ENCODE peak calls at places on chromosomes 6 and 20, in eight cellular contexts. One of them, this sample, is unnamed.

GRCh38 chr20:6483727-6484126 is 283.8 kb upstream of the BMP2 start:
- DNase-seq in activated CD4-positive, alpha-beta T cell treated with anti-CD3 and anti-CD28 coated beads for 1 hour: no peak
- DNase-seq in A172: no peak
- DNase-seq in Kasumi-1: no peak
- DNase-seq in EH: no peak
- DNase-seq in left lung: no peak
- DNase-seq in NCI-H748 treated with DMSO at 0.1 percent for 48 hours: no peak
- DNase-seq in lung: no peak
- DNase-seq in this sample: no peak

GRCh38 chr20:61757678-61758555 is 307.8 kb downstream of the TAF4 start:
- DNase-seq in left lung: peak
- DNase-seq in NCI-H748 treated with DMSO at 0.1 percent for 48 hours: no peak
- DNase-seq in A172: no peak
- DNase-seq in EH: peak
- DNase-seq in activated CD4-positive, alpha-beta T cell treated with anti-CD3 and anti-CD28 coated beads for 1 hour: no peak
- DNase-seq in Kasumi-1: no peak
- DNase-seq in lung: no peak
- DNase-seq in this sample: no peak

GRCh38 chr20:38130687-38131587 is 34.1 kb downstream of the TGM2 start:
- DNase-seq in A172: no peak
- DNase-seq in EH: no peak
- DNase-seq in lung: no peak
- DNase-seq in Kasumi-1: no peak
- DNase-seq in activated CD4-positive, alpha-beta T cell treated with anti-CD3 and anti-CD28 coated beads for 1 hour: no peak
- DNase-seq in NCI-H748 treated with DMSO at 0.1 percent for 48 hours: no peak
- DNase-seq in left lung: no peak
- DNase-seq in this sample: no peak

GRCh38 chr6:162099685-162100084 is 627.9 kb downstream of the PRKN start:
- DNase-seq in EH: no peak
- DNase-seq in lung: peak
- DNase-seq in left lung: peak
- DNase-seq in NCI-H748 treated with DMSO at 0.1 percent for 48 hours: no peak
- DNase-seq in A172: peak
- DNase-seq in Kasumi-1: peak
- DNase-seq in activated CD4-positive, alpha-beta T cell treated with anti-CD3 and anti-CD28 coated beads for 1 hour: no peak
- DNase-seq in this sample: no peak

GRCh38 chr6:131023834-131024504 is 39.1 kb downstream of the EPB41L2 start:
- DNase-seq in A172: peak
- DNase-seq in left lung: no peak
- DNase-seq in activated CD4-positive, alpha-beta T cell treated with anti-CD3 and anti-CD28 coated beads for 1 hour: no peak
- DNase-seq in Kasumi-1: no peak
- DNase-seq in NCI-H748 treated with DMSO at 0.1 percent for 48 hours: no peak
- DNase-seq in EH: peak
- DNase-seq in lung: no peak
- DNase-seq in this sample: no peak

GRCh38 chr6:105209950-105210706 is 30.3 kb upstream of the POPDC3 start:
- DNase-seq in lung: no peak
- DNase-seq in left lung: no peak
- DNase-seq in EH: peak
- DNase-seq in A172: peak
- DNase-seq in Kasumi-1: no peak
- DNase-seq in NCI-H748 treated with DMSO at 0.1 percent for 48 hours: no peak
- DNase-seq in activated CD4-positive, alpha-beta T cell treated with anti-CD3 and anti-CD28 coated beads for 1 hour: no peak
- DNase-seq in this sample: no peak

GRCh38 chr20:42795399-42795798 is 394.3 kb downstream of the PTPRT start:
- DNase-seq in EH: no peak
- DNase-seq in lung: no peak
- DNase-seq in left lung: no peak
- DNase-seq in A172: no peak
- DNase-seq in Kasumi-1: no peak
- DNase-seq in NCI-H748 treated with DMSO at 0.1 percent for 48 hours: peak
- DNase-seq in activated CD4-positive, alpha-beta T cell treated with anti-CD3 and anti-CD28 coated beads for 1 hour: no peak
- DNase-seq in this sample: no peak

GRCh38 chr6:146997062-146997461 is 207.2 kb upstream of the STXBP5 start:
- DNase-seq in A172: peak
- DNase-seq in lung: no peak
- DNase-seq in NCI-H748 treated with DMSO at 0.1 percent for 48 hours: no peak
- DNase-seq in activated CD4-positive, alpha-beta T cell treated with anti-CD3 and anti-CD28 coated beads for 1 hour: no peak
- DNase-seq in Kasumi-1: no peak
- DNase-seq in left lung: no peak
- DNase-seq in EH: peak
- DNase-seq in this sample: no peak

GRCh38 chr6:160967351-160967750 is 24.2 kb upstream of the MAP3K4 start:
- DNase-seq in NCI-H748 treated with DMSO at 0.1 percent for 48 hours: no peak
- DNase-seq in left lung: no peak
- DNase-seq in EH: no peak
- DNase-seq in Kasumi-1: no peak
- DNase-seq in activated CD4-positive, alpha-beta T cell treated with anti-CD3 and anti-CD28 coated beads for 1 hour: no peak
- DNase-seq in A172: no peak
- DNase-seq in lung: no peak
- DNase-seq in this sample: no peak

GRCh38 chr6:2632368-2632767 is 118.4 kb downstream of the MYLK4 start:
- DNase-seq in left lung: no peak
- DNase-seq in activated CD4-positive, alpha-beta T cell treated with anti-CD3 and anti-CD28 coated beads for 1 hour: no peak
- DNase-seq in EH: peak
- DNase-seq in lung: no peak
- DNase-seq in A172: peak
- DNase-seq in Kasumi-1: no peak
- DNase-seq in NCI-H748 treated with DMSO at 0.1 percent for 48 hours: no peak
- DNase-seq in this sample: no peak

GRCh38 chr6:7841781-7842468 is 68.7 kb downstream of the TXNDC5 start:
- DNase-seq in EH: peak
- DNase-seq in A172: no peak
- DNase-seq in left lung: no peak
- DNase-seq in activated CD4-positive, alpha-beta T cell treated with anti-CD3 and anti-CD28 coated beads for 1 hour: no peak
- DNase-seq in Kasumi-1: no peak
- DNase-seq in NCI-H748 treated with DMSO at 0.1 percent for 48 hours: no peak
- DNase-seq in lung: no peak
- DNase-seq in this sample: no peak

GRCh38 chr6:107493158-107494057 is 3.5 kb downstream of the SOBP start:
- DNase-seq in left lung: no peak
- DNase-seq in Kasumi-1: no peak
- DNase-seq in NCI-H748 treated with DMSO at 0.1 percent for 48 hours: peak
- DNase-seq in A172: no peak
- DNase-seq in activated CD4-positive, alpha-beta T cell treated with anti-CD3 and anti-CD28 coated beads for 1 hour: no peak
- DNase-seq in lung: no peak
- DNase-seq in EH: no peak
- DNase-seq in this sample: no peak

GRCh38 chr20:9270831-9271230 is 201.9 kb downstream of the PLCB4 start:
- DNase-seq in NCI-H748 treated with DMSO at 0.1 percent for 48 hours: no peak
- DNase-seq in lung: no peak
- DNase-seq in EH: peak
- DNase-seq in activated CD4-positive, alpha-beta T cell treated with anti-CD3 and anti-CD28 coated beads for 1 hour: no peak
- DNase-seq in A172: no peak
- DNase-seq in left lung: no peak
- DNase-seq in Kasumi-1: no peak
- DNase-seq in this sample: no peak

GRCh38 chr6:106119991-106120390 is 33.9 kb downstream of the PRDM1 start:
- DNase-seq in NCI-H748 treated with DMSO at 0.1 percent for 48 hours: no peak
- DNase-seq in EH: no peak
- DNase-seq in left lung: no peak
- DNase-seq in A172: no peak
- DNase-seq in Kasumi-1: no peak
- DNase-seq in activated CD4-positive, alpha-beta T cell treated with anti-CD3 and anti-CD28 coated beads for 1 hour: no peak
- DNase-seq in lung: no peak
- DNase-seq in this sample: no peak

GRCh38 chr6:14552891-14553290 is 435.3 kb downstream of the CD83 start:
- DNase-seq in activated CD4-positive, alpha-beta T cell treated with anti-CD3 and anti-CD28 coated beads for 1 hour: no peak
- DNase-seq in NCI-H748 treated with DMSO at 0.1 percent for 48 hours: no peak
- DNase-seq in left lung: no peak
- DNase-seq in Kasumi-1: no peak
- DNase-seq in EH: no peak
- DNase-seq in lung: no peak
- DNase-seq in A172: no peak
- DNase-seq in this sample: no peak

GRCh38 chr6:100230976-100231316 is 233.8 kb downstream of the SIM1 start:
- DNase-seq in left lung: no peak
- DNase-seq in A172: no peak
- DNase-seq in activated CD4-positive, alpha-beta T cell treated with anti-CD3 and anti-CD28 coated beads for 1 hour: no peak
- DNase-seq in EH: peak
- DNase-seq in lung: no peak
- DNase-seq in NCI-H748 treated with DMSO at 0.1 percent for 48 hours: no peak
- DNase-seq in Kasumi-1: no peak
- DNase-seq in this sample: no peak

GRCh38 chr20:9978395-9979004 is 56.3 kb upstream of the ANKEF1 start:
- DNase-seq in lung: no peak
- DNase-seq in EH: peak
- DNase-seq in Kasumi-1: peak
- DNase-seq in activated CD4-positive, alpha-beta T cell treated with anti-CD3 and anti-CD28 coated beads for 1 hour: no peak
- DNase-seq in A172: peak
- DNase-seq in left lung: no peak
- DNase-seq in NCI-H748 treated with DMSO at 0.1 percent for 48 hours: peak
- DNase-seq in this sample: no peak

GRCh38 chr20:62769346-62770071 is 26.8 kb upstream of the MRGBP start:
- DNase-seq in lung: no peak
- DNase-seq in Kasumi-1: no peak
- DNase-seq in A172: no peak
- DNase-seq in activated CD4-positive, alpha-beta T cell treated with anti-CD3 and anti-CD28 coated beads for 1 hour: no peak
- DNase-seq in NCI-H748 treated with DMSO at 0.1 percent for 48 hours: no peak
- DNase-seq in left lung: no peak
- DNase-seq in EH: no peak
- DNase-seq in this sample: no peak

GRCh38 chr6:109393882-109394281 is 11.6 kb upstream of the CD164 start:
- DNase-seq in Kasumi-1: no peak
- DNase-seq in EH: peak
- DNase-seq in NCI-H748 treated with DMSO at 0.1 percent for 48 hours: no peak
- DNase-seq in activated CD4-positive, alpha-beta T cell treated with anti-CD3 and anti-CD28 coated beads for 1 hour: no peak
- DNase-seq in left lung: no peak
- DNase-seq in lung: no peak
- DNase-seq in A172: no peak
- DNase-seq in this sample: no peak

GRCh38 chr6:36679043-36679821 is 718 bp downstream of the CDKN1A start:
- DNase-seq in NCI-H748 treated with DMSO at 0.1 percent for 48 hours: peak
- DNase-seq in activated CD4-positive, alpha-beta T cell treated with anti-CD3 and anti-CD28 coated beads for 1 hour: no peak
- DNase-seq in lung: peak
- DNase-seq in A172: peak
- DNase-seq in left lung: peak
- DNase-seq in EH: peak
- DNase-seq in Kasumi-1: no peak
- DNase-seq in this sample: peak

GRCh38 chr6:120608826-120609225 is 725.5 kb downstream of the TBC1D32 start:
- DNase-seq in A172: peak
- DNase-seq in left lung: no peak
- DNase-seq in lung: no peak
- DNase-seq in Kasumi-1: peak
- DNase-seq in EH: no peak
- DNase-seq in NCI-H748 treated with DMSO at 0.1 percent for 48 hours: no peak
- DNase-seq in activated CD4-positive, alpha-beta T cell treated with anti-CD3 and anti-CD28 coated beads for 1 hour: no peak
- DNase-seq in this sample: no peak

GRCh38 chr20:25277941-25278521 is 30.1 kb downstream of the PYGB start:
- DNase-seq in Kasumi-1: no peak
- DNase-seq in A172: no peak
- DNase-seq in lung: no peak
- DNase-seq in activated CD4-positive, alpha-beta T cell treated with anti-CD3 and anti-CD28 coated beads for 1 hour: no peak
- DNase-seq in NCI-H748 treated with DMSO at 0.1 percent for 48 hours: no peak
- DNase-seq in EH: no peak
- DNase-seq in left lung: peak
- DNase-seq in this sample: peak

GRCh38 chr20:3407426-3408250 is at the start of gene DNAAF9:
- DNase-seq in A172: peak
- DNase-seq in activated CD4-positive, alpha-beta T cell treated with anti-CD3 and anti-CD28 coated beads for 1 hour: peak
- DNase-seq in Kasumi-1: peak
- DNase-seq in lung: peak
- DNase-seq in NCI-H748 treated with DMSO at 0.1 percent for 48 hours: peak
- DNase-seq in EH: peak
- DNase-seq in left lung: peak
- DNase-seq in this sample: peak

GRCh38 chr6:117206951-117207687 is 58.2 kb upstream of the VGLL2 start:
- DNase-seq in Kasumi-1: no peak
- DNase-seq in lung: no peak
- DNase-seq in left lung: no peak
- DNase-seq in activated CD4-positive, alpha-beta T cell treated with anti-CD3 and anti-CD28 coated beads for 1 hour: no peak
- DNase-seq in EH: no peak
- DNase-seq in NCI-H748 treated with DMSO at 0.1 percent for 48 hours: no peak
- DNase-seq in A172: peak
- DNase-seq in this sample: no peak

GRCh38 chr6:130037207-130037811 is 18.9 kb downstream of the L3MBTL3 start:
- DNase-seq in lung: no peak
- DNase-seq in A172: no peak
- DNase-seq in activated CD4-positive, alpha-beta T cell treated with anti-CD3 and anti-CD28 coated beads for 1 hour: no peak
- DNase-seq in left lung: no peak
- DNase-seq in Kasumi-1: peak
- DNase-seq in EH: no peak
- DNase-seq in NCI-H748 treated with DMSO at 0.1 percent for 48 hours: no peak
- DNase-seq in this sample: no peak

GRCh38 chr6:168499045-168499650 is 58.2 kb downstream of the SMOC2 start:
- DNase-seq in activated CD4-positive, alpha-beta T cell treated with anti-CD3 and anti-CD28 coated beads for 1 hour: no peak
- DNase-seq in NCI-H748 treated with DMSO at 0.1 percent for 48 hours: peak
- DNase-seq in A172: no peak
- DNase-seq in EH: no peak
- DNase-seq in lung: no peak
- DNase-seq in left lung: no peak
- DNase-seq in Kasumi-1: no peak
- DNase-seq in this sample: no peak

GRCh38 chr20:17558154-17558940 is 11.5 kb upstream of the DSTN start:
- DNase-seq in lung: peak
- DNase-seq in left lung: peak
- DNase-seq in NCI-H748 treated with DMSO at 0.1 percent for 48 hours: no peak
- DNase-seq in Kasumi-1: peak
- DNase-seq in A172: peak
- DNase-seq in EH: peak
- DNase-seq in activated CD4-positive, alpha-beta T cell treated with anti-CD3 and anti-CD28 coated beads for 1 hour: no peak
- DNase-seq in this sample: no peak

GRCh38 chr6:29696147-29697129 is 15.5 kb upstream of the ZFP57 start:
- DNase-seq in activated CD4-positive, alpha-beta T cell treated with anti-CD3 and anti-CD28 coated beads for 1 hour: no peak
- DNase-seq in EH: peak
- DNase-seq in lung: no peak
- DNase-seq in A172: no peak
- DNase-seq in Kasumi-1: peak
- DNase-seq in NCI-H748 treated with DMSO at 0.1 percent for 48 hours: no peak
- DNase-seq in left lung: no peak
- DNase-seq in this sample: no peak

GRCh38 chr20:35661013-35661412 is 3.7 kb downstream of the CPNE1 start:
- DNase-seq in Kasumi-1: no peak
- DNase-seq in lung: no peak
- DNase-seq in left lung: no peak
- DNase-seq in activated CD4-positive, alpha-beta T cell treated with anti-CD3 and anti-CD28 coated beads for 1 hour: no peak
- DNase-seq in EH: peak
- DNase-seq in A172: peak
- DNase-seq in NCI-H748 treated with DMSO at 0.1 percent for 48 hours: no peak
- DNase-seq in this sample: no peak

GRCh38 chr6:144305985-144306384 is 20.9 kb downstream of the UTRN start:
- DNase-seq in A172: no peak
- DNase-seq in Kasumi-1: no peak
- DNase-seq in NCI-H748 treated with DMSO at 0.1 percent for 48 hours: no peak
- DNase-seq in EH: peak
- DNase-seq in lung: peak
- DNase-seq in activated CD4-positive, alpha-beta T cell treated with anti-CD3 and anti-CD28 coated beads for 1 hour: no peak
- DNase-seq in left lung: no peak
- DNase-seq in this sample: no peak

GRCh38 chr20:33442136-33443005 is 1.2 kb downstream of the SNTA1 start:
- DNase-seq in activated CD4-positive, alpha-beta T cell treated with anti-CD3 and anti-CD28 coated beads for 1 hour: no peak
- DNase-seq in left lung: no peak
- DNase-seq in A172: no peak
- DNase-seq in EH: no peak
- DNase-seq in lung: no peak
- DNase-seq in Kasumi-1: no peak
- DNase-seq in NCI-H748 treated with DMSO at 0.1 percent for 48 hours: no peak
- DNase-seq in this sample: no peak

GRCh38 chr20:35297153-35297552 is 4.9 kb upstream of the FAM83C start:
- DNase-seq in left lung: no peak
- DNase-seq in Kasumi-1: no peak
- DNase-seq in NCI-H748 treated with DMSO at 0.1 percent for 48 hours: no peak
- DNase-seq in EH: peak
- DNase-seq in A172: no peak
- DNase-seq in activated CD4-positive, alpha-beta T cell treated with anti-CD3 and anti-CD28 coated beads for 1 hour: no peak
- DNase-seq in lung: no peak
- DNase-seq in this sample: no peak

GRCh38 chr6:9456241-9456658 is 958.6 kb downstream of the TFAP2A start:
- DNase-seq in lung: no peak
- DNase-seq in EH: no peak
- DNase-seq in A172: no peak
- DNase-seq in left lung: no peak
- DNase-seq in NCI-H748 treated with DMSO at 0.1 percent for 48 hours: peak
- DNase-seq in activated CD4-positive, alpha-beta T cell treated with anti-CD3 and anti-CD28 coated beads for 1 hour: no peak
- DNase-seq in Kasumi-1: no peak
- DNase-seq in this sample: no peak

GRCh38 chr20:16940701-16941100 is 192.5 kb downstream of the OTOR start:
- DNase-seq in A172: no peak
- DNase-seq in lung: no peak
- DNase-seq in NCI-H748 treated with DMSO at 0.1 percent for 48 hours: no peak
- DNase-seq in Kasumi-1: no peak
- DNase-seq in EH: no peak
- DNase-seq in activated CD4-positive, alpha-beta T cell treated with anti-CD3 and anti-CD28 coated beads for 1 hour: no peak
- DNase-seq in left lung: no peak
- DNase-seq in this sample: no peak

This sample was measured in activated B cell treated with CpG ODN at 0.5 μM for 24 hours.